ENCODE peak calls at places on chromosomes 16 and 17, in five cellular contexts. N is HCT116, V is transverse colon, G is breast epithelium, Y is stomach. M is an unnamed sample.

GRCh38 chr16:53415504-53415903 is 18.8 kb upstream of the RBL2 start:
- DNase-seq in N (no peak), V (no peak), G (no peak), Y (no peak), M (no peak)

GRCh38 chr16:23948949-23949392 is 113.2 kb downstream of the PRKCB start:
- DNase-seq in N (no peak), V (peak), G (no peak), Y (peak), M (no peak)

GRCh38 chr16:1745900-1746692 is 25.2 kb downstream of the NME3 start:
- DNase-seq in N (no peak), V (no peak), G (no peak), Y (no peak), M (no peak)

GRCh38 chr16:68356249-68356918 is 45.6 kb downstream of the PRMT7 start:
- DNase-seq in N (no peak), V (peak), G (no peak), Y (no peak), M (peak)

GRCh38 chr17:3888343-3889171 is 4.3 kb downstream of the CAMKK1 start:
- DNase-seq in N (peak), V (peak), G (peak), Y (peak), M (no peak)

GRCh38 chr17:82389379-82389778 is 17.8 kb downstream of the UTS2R start:
- DNase-seq in N (no peak), V (no peak), G (no peak), Y (no peak), M (no peak)

GRCh38 chr17:8466466-8466865 is 30.8 kb downstream of the NDEL1 start:
- DNase-seq in N (no peak), V (no peak), G (no peak), Y (no peak), M (no peak)

GRCh38 chr17:44004761-44005526 is 522 bp downstream of the NAGS start:
- DNase-seq in N (no peak), V (peak), G (no peak), Y (peak), M (no peak)

GRCh38 chr16:89431158-89431584 is 59.2 kb downstream of the ANKRD11 start:
- DNase-seq in N (no peak), V (peak), G (peak), Y (peak), M (no peak)

GRCh38 chr16:89434490-89434889 is 55.9 kb downstream of the ANKRD11 start:
- DNase-seq in N (no peak), V (no peak), G (no peak), Y (no peak), M (no peak)

GRCh38 chr16:89431616-89432015 is 58.7 kb downstream of the ANKRD11 start:
- DNase-seq in N (no peak), V (no peak), G (no peak), Y (no peak), M (no peak)

GRCh38 chr16:89426736-89427525 is 63.4 kb downstream of the ANKRD11 start:
- DNase-seq in N (no peak), V (no peak), G (no peak), Y (no peak), M (no peak)

DNA sequence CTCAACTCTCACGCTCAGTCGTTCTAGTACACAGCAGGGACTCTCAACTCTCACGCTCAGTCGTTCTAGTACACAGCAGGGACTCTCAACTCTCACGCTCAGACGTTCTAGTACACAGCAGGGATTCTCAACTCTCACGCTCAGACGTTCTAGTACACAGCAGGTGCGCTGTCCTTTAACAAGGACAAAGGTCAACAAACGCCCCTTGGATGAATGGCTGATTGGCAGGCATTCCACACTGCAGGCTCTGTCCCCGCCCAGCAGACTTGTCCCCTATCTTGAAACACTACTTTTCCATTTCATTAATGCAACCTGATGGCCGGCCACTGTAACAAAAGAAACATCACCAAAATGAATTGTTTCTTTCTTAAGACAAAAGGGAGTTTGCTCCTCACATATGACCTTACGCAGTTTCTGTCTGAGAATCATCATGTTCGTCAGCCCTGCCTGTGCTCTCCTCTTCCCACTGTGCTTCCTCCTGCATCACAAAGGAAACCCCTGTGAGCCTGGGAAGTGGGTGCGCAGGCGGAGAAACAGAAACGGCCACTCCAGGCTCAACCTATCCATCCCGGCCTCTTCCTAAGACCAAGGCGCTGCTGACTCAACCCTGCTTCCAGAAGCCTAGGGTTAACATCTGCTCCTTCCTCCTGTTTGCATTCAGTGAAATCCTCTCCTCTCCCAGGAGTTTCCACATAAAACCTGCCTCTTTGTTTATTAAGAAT is 59.8 kb downstream of the ANKRD11 start:
- DNase-seq in N (no peak), V (peak), G (no peak), Y (no peak), M (no peak)
- H3K27ac ChIP-seq in N (no peak), V (peak), G (no peak), Y (peak), M (no peak)

DNA sequence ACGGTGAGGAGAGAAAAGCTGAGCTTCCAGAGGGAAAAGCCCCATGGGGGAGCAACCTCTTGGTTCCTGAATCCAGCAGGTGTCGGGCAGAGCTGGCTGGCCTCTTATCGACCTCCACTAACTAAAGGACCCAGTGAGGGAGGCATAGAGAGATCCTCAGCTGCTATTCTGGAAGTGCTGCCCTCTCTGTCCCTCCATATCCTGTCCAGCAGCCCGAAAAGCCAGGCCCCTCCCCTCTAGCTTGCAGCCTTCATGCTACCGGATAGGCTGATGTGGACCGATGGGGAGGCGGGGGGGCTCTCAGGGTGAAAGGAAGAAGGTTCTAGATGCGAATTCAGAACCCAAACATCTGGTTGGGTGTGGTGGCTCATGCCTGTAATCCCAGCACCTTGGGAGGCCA is 24.9 kb downstream of the MXRA7 start:
- DNase-seq in N (no peak), V (no peak), G (no peak), Y (no peak), M (no peak)
- TF ChIP-seq POLR2AphosphoS5 in N (no peak), V (no peak), G (no peak), Y (no peak), M (no peak)

GRCh38 chr17:50685334-50685665 is 22.4 kb downstream of the ANKRD40 start:
- DNase-seq in N (no peak), V (no peak), G (no peak), Y (no peak), M (no peak)
- H3K27ac ChIP-seq in N (peak), V (peak), G (no peak), Y (peak), M (no peak)

GRCh38 chr16:62872339-62872738 is 836.1 kb upstream of the CDH8 start:
- DNase-seq in N (no peak), V (no peak), G (no peak), Y (no peak), M (no peak)
- TF ChIP-seq POLR2AphosphoS5 in N (no peak), V (no peak), G (no peak), Y (no peak), M (no peak)

GRCh38 chr16:30494028-30494427 is 21.5 kb downstream of the ITGAL start:
- DNase-seq in N (no peak), V (no peak), G (no peak), Y (no peak), M (no peak)

GRCh38 chr16:30503403-30504296 is 22.7 kb downstream of the ZNF768 start:
- DNase-seq in N (no peak), V (no peak), G (no peak), Y (no peak), M (no peak)

GRCh38 chr16:30494709-30495108 is 22.2 kb downstream of the ITGAL start:
- DNase-seq in N (no peak), V (no peak), G (no peak), Y (no peak), M (no peak)

GRCh38 chr16:30499284-30499683 is 26.7 kb downstream of the ITGAL start:
- DNase-seq in N (no peak), V (no peak), G (no peak), Y (no peak), M (no peak)
- H3K27ac ChIP-seq in N (no peak), V (no peak), G (peak), Y (no peak), M (no peak)

GRCh38 chr17:75447951-75448856 is 8.2 kb upstream of the TMEM94 start:
- DNase-seq in N (no peak), V (no peak), G (no peak), Y (no peak), M (no peak)
- TF ChIP-seq POLR2AphosphoS5 in N (no peak), V (no peak), G (no peak), Y (no peak), M (no peak)

GRCh38 chr16:86213427-86214205 is 296.7 kb upstream of the FOXF1 start:
- DNase-seq in N (no peak), V (no peak), G (peak), Y (no peak), M (no peak)

GRCh38 chr16:86212706-86213426 is 297.5 kb upstream of the FOXF1 start:
- DNase-seq in N (no peak), V (no peak), G (peak), Y (no peak), M (peak)

GRCh38 chr16:86215979-86216585 is 294.2 kb upstream of the FOXF1 start:
- DNase-seq in N (no peak), V (no peak), G (peak), Y (no peak), M (no peak)

GRCh38 chr16:86215233-86215978 is 294.9 kb upstream of the FOXF1 start:
- DNase-seq in N (no peak), V (no peak), G (peak), Y (no peak), M (no peak)

DNA sequence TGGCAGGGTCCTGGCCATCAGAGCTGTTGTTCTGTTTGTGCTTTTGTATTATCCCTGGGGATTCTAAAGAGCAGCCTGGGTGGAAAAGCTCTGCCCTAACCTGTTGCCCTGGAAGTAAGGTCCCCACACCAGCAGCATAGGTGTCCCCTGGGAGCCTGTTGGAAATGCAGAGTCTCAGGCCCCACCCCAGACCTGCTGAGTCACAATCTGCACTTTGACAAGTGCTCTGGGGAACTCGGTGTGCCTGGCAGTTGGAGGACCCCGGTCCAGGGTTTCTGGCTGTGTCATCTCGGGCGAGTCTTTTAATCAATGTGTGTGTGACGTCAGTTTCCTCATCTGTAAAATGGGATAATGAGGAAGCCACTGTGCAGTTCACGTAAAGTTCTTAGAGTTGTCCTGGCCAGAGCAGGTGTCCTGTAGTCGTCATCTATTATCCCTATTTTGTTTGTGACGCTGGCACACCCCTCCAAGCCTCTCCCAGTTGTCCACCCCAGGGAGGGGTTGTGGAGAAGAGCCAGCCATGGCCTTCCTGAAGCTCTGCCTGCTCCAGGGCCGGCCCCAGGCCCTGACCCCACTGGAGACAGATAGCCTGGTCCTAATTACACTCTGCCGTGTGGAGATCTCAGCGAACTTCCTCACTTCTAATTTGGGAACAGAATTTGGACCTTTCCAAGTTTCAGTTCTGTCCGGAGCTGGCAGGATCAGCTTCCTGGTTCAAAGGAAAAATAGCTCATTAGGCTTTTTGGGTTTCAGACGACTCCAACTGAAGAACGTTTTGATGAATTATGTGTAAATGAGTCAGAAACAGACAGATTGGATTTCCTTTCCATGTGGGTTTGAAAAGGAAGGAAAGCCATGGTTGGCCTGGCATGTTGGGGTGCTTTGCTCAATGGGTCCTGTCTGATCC is 295.7 kb upstream of the FOXF1 start:
- DNase-seq in N (no peak), V (no peak), G (peak), Y (no peak), M (no peak)
- H3K27ac ChIP-seq in N (no peak), V (peak), G (no peak), Y (peak), M (no peak)

GRCh38 chr17:42521036-42521435 is 15.0 kb upstream of the NAGLU start:
- DNase-seq in N (no peak), V (no peak), G (no peak), Y (no peak), M (no peak)

GRCh38 chr17:42518755-42519545 is 17.1 kb upstream of the NAGLU start:
- DNase-seq in N (no peak), V (peak), G (no peak), Y (peak), M (no peak)

GRCh38 chr17:42518046-42518754 is 17.8 kb upstream of the NAGLU start:
- DNase-seq in N (peak), V (peak), G (peak), Y (peak), M (peak)

GRCh38 chr17:42520540-42520951 is 15.5 kb upstream of the NAGLU start:
- DNase-seq in N (no peak), V (no peak), G (no peak), Y (no peak), M (no peak)

GRCh38 chr17:42519546-42520444 is 16.2 kb upstream of the NAGLU start:
- DNase-seq in N (peak), V (peak), G (peak), Y (peak), M (no peak)
- TF ChIP-seq POLR2AphosphoS5 in N (peak), V (peak), G (peak), Y (peak), M (no peak)

GRCh38 chr17:77208856-77209255 is 68.1 kb downstream of the SEC14L1 start:
- DNase-seq in N (no peak), V (no peak), G (no peak), Y (no peak), M (no peak)
- H3K27ac ChIP-seq in N (no peak), V (peak), G (no peak), Y (peak), M (no peak)

DNA sequence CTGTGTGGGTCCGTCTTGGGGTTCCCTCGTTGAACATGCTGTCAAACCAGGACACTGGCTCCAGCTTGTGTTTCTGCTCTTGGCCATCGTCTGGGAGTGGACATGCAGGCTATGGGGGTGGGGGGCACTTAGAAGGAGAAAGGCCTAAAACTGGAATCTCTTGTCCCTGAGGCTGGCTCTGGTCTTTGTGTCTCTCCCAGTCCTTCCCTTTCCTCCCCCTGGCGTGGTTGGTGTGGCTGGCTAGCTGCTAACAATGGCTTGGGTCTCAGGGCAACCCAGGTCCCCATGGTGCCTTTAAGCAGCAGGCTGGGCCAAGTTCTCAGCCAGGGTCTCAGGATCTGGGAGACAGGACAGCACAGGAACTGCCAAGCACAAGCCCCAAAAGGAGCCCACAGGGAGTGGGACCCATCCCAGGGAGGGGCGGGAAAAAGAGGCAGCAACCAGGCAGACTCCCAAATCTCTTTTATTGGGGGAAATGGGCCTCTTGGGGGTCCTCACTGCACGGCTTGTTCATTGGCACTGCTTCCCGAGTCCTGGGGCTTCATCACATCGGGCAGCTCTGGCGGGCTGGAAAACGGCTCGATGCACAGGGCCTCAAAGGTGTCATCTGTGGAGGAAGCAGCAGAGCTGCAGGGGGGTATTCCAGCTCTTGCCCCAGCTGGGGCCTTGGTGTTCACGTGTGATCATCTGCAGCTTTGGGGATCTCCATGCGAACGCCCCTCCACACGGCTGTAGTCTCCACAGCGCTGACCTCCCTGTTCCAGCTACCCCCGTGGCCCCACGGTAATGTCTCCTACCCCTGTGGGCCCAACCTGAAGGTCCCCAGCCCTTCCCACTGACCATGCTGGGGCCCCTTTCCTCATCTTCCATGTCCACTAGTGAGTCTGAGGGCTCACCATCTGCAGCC is 5.3 kb downstream of the ELOB start:
- DNase-seq in N (no peak), V (no peak), G (no peak), Y (no peak), M (no peak)
- TF ChIP-seq POLR2AphosphoS5 in N (peak), V (no peak), G (no peak), Y (no peak), M (peak)

M was measured in HL-60.